ENCODE peak calls at places on chromosomes 5 and 9, in seven cellular contexts. One of them, this sample, is unnamed.

GRCh38 chr5:152202321-152202720 is 202.8 kb downstream of the NMUR2 start:
- DNase-seq in IMR-90: no peak
- DNase-seq in AG10803: no peak
- DNase-seq in dorsolateral prefrontal cortex: no peak
- DNase-seq in K562: no peak
- DNase-seq in A549: no peak
- DNase-seq in fibroblast of pulmonary artery: no peak
- DNase-seq in this sample: no peak

GRCh38 chr9:91694081-91694870 is 255.8 kb downstream of the ROR2 start:
- DNase-seq in K562: no peak
- DNase-seq in IMR-90: no peak
- DNase-seq in AG10803: no peak
- DNase-seq in fibroblast of pulmonary artery: no peak
- DNase-seq in dorsolateral prefrontal cortex: no peak
- DNase-seq in A549: no peak
- DNase-seq in this sample: no peak

GRCh38 chr9:127955294-127956015 is 17.8 kb upstream of the DPM2 start:
- DNase-seq in IMR-90: peak; percentile 43
- DNase-seq in A549: peak; percentile 89
- DNase-seq in dorsolateral prefrontal cortex: no peak
- DNase-seq in fibroblast of pulmonary artery: no peak
- DNase-seq in K562: peak; percentile 85
- DNase-seq in AG10803: no peak
- DNase-seq in this sample: peak; percentile 83

GRCh38 chr5:14738050-14738449 is 73.5 kb downstream of the OTULIN start:
- DNase-seq in A549: no peak
- DNase-seq in dorsolateral prefrontal cortex: no peak
- DNase-seq in IMR-90: no peak
- DNase-seq in fibroblast of pulmonary artery: no peak
- DNase-seq in K562: no peak
- DNase-seq in AG10803: no peak
- DNase-seq in this sample: no peak

GRCh38 chr5:164501344-164501743 is 995.9 kb downstream of the MAT2B start:
- DNase-seq in IMR-90: no peak
- DNase-seq in A549: no peak
- DNase-seq in K562: no peak
- DNase-seq in fibroblast of pulmonary artery: no peak
- DNase-seq in AG10803: no peak
- DNase-seq in dorsolateral prefrontal cortex: no peak
- DNase-seq in this sample: no peak

GRCh38 chr5:50694027-50694590 is 27.7 kb downstream of the PARP8 start:
- DNase-seq in fibroblast of pulmonary artery: peak; percentile 8
- DNase-seq in IMR-90: no peak
- DNase-seq in AG10803: no peak
- DNase-seq in K562: no peak
- DNase-seq in A549: no peak
- DNase-seq in dorsolateral prefrontal cortex: no peak
- DNase-seq in this sample: no peak

GRCh38 chr9:87116492-87116891 is 169.2 kb upstream of the GAS1 start:
- DNase-seq in fibroblast of pulmonary artery: no peak
- DNase-seq in K562: peak; percentile 4
- DNase-seq in A549: no peak
- DNase-seq in IMR-90: no peak
- DNase-seq in dorsolateral prefrontal cortex: no peak
- DNase-seq in AG10803: no peak
- DNase-seq in this sample: no peak

GRCh38 chr9:123196124-123196523 is 72.3 kb downstream of the STRBP start:
- DNase-seq in K562: no peak
- DNase-seq in A549: no peak
- DNase-seq in fibroblast of pulmonary artery: no peak
- DNase-seq in IMR-90: no peak
- DNase-seq in dorsolateral prefrontal cortex: no peak
- DNase-seq in AG10803: no peak
- DNase-seq in this sample: no peak

GRCh38 chr5:156758012-156758791 is 91.9 kb upstream of the PPP1R2B start:
- DNase-seq in K562: no peak
- DNase-seq in A549: no peak
- DNase-seq in fibroblast of pulmonary artery: no peak
- DNase-seq in AG10803: no peak
- DNase-seq in dorsolateral prefrontal cortex: no peak
- DNase-seq in IMR-90: no peak
- DNase-seq in this sample: no peak

GRCh38 chr9:31807574-31808256 is 576.7 kb upstream of the ACO1 start:
- DNase-seq in AG10803: no peak
- DNase-seq in K562: peak; percentile 11
- DNase-seq in fibroblast of pulmonary artery: no peak
- DNase-seq in dorsolateral prefrontal cortex: no peak
- DNase-seq in IMR-90: no peak
- DNase-seq in A549: peak; percentile 22
- DNase-seq in this sample: no peak

GRCh38 chr5:32504923-32505596 is 60.5 kb upstream of the ZFR start:
- DNase-seq in fibroblast of pulmonary artery: peak; percentile 93
- DNase-seq in K562: peak; percentile 57
- DNase-seq in A549: no peak
- DNase-seq in dorsolateral prefrontal cortex: peak; percentile 45
- DNase-seq in IMR-90: peak; percentile 94
- DNase-seq in AG10803: peak; percentile 98
- DNase-seq in this sample: peak; percentile 53

GRCh38 chr9:93826209-93826608 is 128.9 kb downstream of the BARX1 start:
- DNase-seq in A549: peak; percentile 31
- DNase-seq in dorsolateral prefrontal cortex: no peak
- DNase-seq in IMR-90: no peak
- DNase-seq in K562: no peak
- DNase-seq in AG10803: no peak
- DNase-seq in fibroblast of pulmonary artery: no peak
- DNase-seq in this sample: peak; percentile 7

GRCh38 chr9:93825348-93826115 is 129.6 kb downstream of the BARX1 start:
- DNase-seq in A549: no peak
- DNase-seq in fibroblast of pulmonary artery: no peak
- DNase-seq in IMR-90: no peak
- DNase-seq in dorsolateral prefrontal cortex: no peak
- DNase-seq in AG10803: no peak
- DNase-seq in K562: peak; percentile 3
- DNase-seq in this sample: no peak

GRCh38 chr9:93828331-93829097 is 126.6 kb downstream of the BARX1 start:
- DNase-seq in AG10803: no peak
- DNase-seq in A549: no peak
- DNase-seq in IMR-90: no peak
- DNase-seq in fibroblast of pulmonary artery: no peak
- DNase-seq in dorsolateral prefrontal cortex: no peak
- DNase-seq in K562: no peak
- DNase-seq in this sample: peak; percentile 6

GRCh38 chr9:93827545-93828330 is 127.4 kb downstream of the BARX1 start:
- DNase-seq in dorsolateral prefrontal cortex: peak; percentile 38
- DNase-seq in fibroblast of pulmonary artery: peak; percentile 47
- DNase-seq in K562: peak; percentile 89
- DNase-seq in A549: peak; percentile 62
- DNase-seq in IMR-90: peak; percentile 28
- DNase-seq in AG10803: peak; percentile 43
- DNase-seq in this sample: peak; percentile 77

GRCh38 chr9:93826905-93827544 is 128.1 kb downstream of the BARX1 start:
- DNase-seq in K562: peak; percentile 5
- DNase-seq in AG10803: no peak
- DNase-seq in IMR-90: no peak
- DNase-seq in fibroblast of pulmonary artery: no peak
- DNase-seq in dorsolateral prefrontal cortex: no peak
- DNase-seq in A549: no peak
- DNase-seq in this sample: peak; percentile 7
- H3K4me3 ChIP-seq in K562: no peak overlapping the region
- H3K4me3 ChIP-seq in AG10803: no peak overlapping the region
- H3K4me3 ChIP-seq in IMR-90: no peak overlapping the region
- H3K4me3 ChIP-seq in fibroblast of pulmonary artery: no peak overlapping the region
- H3K4me3 ChIP-seq in dorsolateral prefrontal cortex: peak overlapping the region; percentile 62
- H3K4me3 ChIP-seq in A549: no peak overlapping the region
- H3K4me3 ChIP-seq in this sample: no peak overlapping the region

GRCh38 chr9:132557768-132558167 is 24.6 kb upstream of the BARHL1 start:
- DNase-seq in IMR-90: no peak
- DNase-seq in AG10803: no peak
- DNase-seq in A549: no peak
- DNase-seq in K562: no peak
- DNase-seq in dorsolateral prefrontal cortex: no peak
- DNase-seq in fibroblast of pulmonary artery: no peak
- DNase-seq in this sample: no peak

GRCh38 chr9:132559711-132560110 is 22.7 kb upstream of the BARHL1 start:
- DNase-seq in AG10803: no peak
- DNase-seq in IMR-90: no peak
- DNase-seq in A549: no peak
- DNase-seq in K562: no peak
- DNase-seq in dorsolateral prefrontal cortex: no peak
- DNase-seq in fibroblast of pulmonary artery: no peak
- DNase-seq in this sample: no peak

GRCh38 chr9:132562313-132562588 is 20.2 kb upstream of the BARHL1 start:
- DNase-seq in fibroblast of pulmonary artery: no peak
- DNase-seq in IMR-90: no peak
- DNase-seq in K562: no peak
- DNase-seq in dorsolateral prefrontal cortex: no peak
- DNase-seq in AG10803: no peak
- DNase-seq in A549: no peak
- DNase-seq in this sample: no peak

GRCh38 chr9:132557159-132557558 is 25.2 kb upstream of the BARHL1 start:
- DNase-seq in dorsolateral prefrontal cortex: no peak
- DNase-seq in fibroblast of pulmonary artery: no peak
- DNase-seq in K562: no peak
- DNase-seq in IMR-90: no peak
- DNase-seq in AG10803: no peak
- DNase-seq in A549: no peak
- DNase-seq in this sample: no peak

DNA sequence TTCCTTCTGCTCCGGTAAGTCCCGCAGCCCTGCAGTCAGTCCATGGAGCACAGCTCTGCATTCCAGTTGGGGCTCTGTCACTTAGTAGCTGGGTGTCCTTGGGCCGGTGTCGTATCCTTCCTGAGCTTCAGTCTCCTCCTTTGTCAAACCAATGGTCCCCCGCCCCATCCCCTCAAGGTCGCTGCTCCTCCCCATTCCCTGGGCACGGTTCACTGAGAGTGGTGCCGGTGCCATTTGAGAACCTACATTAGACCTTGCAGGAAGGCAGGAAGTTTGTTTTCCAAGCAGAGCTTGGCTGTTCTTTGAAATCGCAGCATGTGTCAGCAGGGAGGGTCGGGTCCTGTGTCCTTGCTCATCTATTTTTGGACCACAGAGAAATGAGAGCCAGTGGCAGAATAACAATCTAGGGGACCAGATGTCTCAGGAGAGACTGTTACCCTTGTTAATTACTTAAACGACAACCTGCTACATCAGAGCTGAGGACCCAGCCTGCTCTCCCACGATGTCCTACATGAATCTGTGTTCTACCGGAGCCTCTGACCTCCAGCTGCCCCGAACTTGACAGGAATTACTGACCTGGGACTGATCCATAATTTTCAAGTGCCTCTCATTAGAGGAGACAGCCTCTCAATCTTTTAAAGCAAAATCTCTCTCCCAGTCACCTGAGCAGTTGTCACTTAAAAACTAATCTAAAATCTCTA is 21.7 kb upstream of the BARHL1 start:
- DNase-seq in dorsolateral prefrontal cortex: no peak
- DNase-seq in fibroblast of pulmonary artery: no peak
- DNase-seq in K562: no peak
- DNase-seq in AG10803: no peak
- DNase-seq in IMR-90: no peak
- DNase-seq in A549: no peak
- DNase-seq in this sample: peak; percentile 90
- H3K4me3 ChIP-seq in dorsolateral prefrontal cortex: no peak overlapping the region
- H3K4me3 ChIP-seq in fibroblast of pulmonary artery: no peak overlapping the region
- H3K4me3 ChIP-seq in K562: no peak overlapping the region
- H3K4me3 ChIP-seq in AG10803: no peak overlapping the region
- H3K4me3 ChIP-seq in IMR-90: no peak overlapping the region
- H3K4me3 ChIP-seq in A549: no peak overlapping the region
- H3K4me3 ChIP-seq in this sample: peak overlapping the region; percentile 27

DNA sequence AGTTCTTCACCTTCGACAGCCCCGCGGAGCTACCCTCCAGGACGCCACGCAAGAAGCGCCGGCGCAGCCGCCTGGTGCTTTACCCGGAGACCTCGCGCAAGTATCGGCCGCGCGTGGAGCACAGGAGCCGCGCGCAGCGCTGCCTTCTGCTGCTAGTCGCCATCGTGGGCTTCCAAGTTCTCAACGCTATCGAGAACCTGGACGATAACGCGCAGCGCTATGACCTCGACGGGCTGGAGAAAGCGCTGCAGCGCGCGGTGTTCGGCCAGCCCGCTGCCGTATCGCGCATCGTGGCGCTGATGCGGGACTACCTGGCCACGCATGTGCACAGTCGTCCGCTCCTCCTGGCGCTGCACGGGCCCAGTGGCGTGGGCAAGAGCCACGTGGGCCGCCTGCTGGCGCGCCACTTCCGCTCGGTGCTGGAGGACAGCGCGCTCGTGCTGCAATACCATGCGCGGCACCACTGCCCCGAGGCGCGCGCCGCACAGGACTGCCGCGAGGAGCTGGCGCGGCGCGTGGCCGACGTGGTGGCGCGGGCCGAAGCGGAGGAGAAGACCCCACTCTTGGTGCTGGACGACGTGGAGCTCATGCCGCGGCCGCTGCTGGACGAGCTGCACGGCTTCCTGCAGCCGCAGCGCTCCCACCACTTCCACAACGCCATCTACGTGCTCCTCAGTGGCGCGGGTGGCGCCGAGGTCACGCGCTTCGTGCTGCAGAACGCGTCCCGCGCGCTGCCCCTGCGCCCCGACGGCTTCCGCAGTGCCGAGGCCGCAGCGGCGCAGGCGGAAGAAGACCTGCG is 1.6 kb downstream of the TOR4A start:
- DNase-seq in dorsolateral prefrontal cortex: no peak
- DNase-seq in IMR-90: no peak
- DNase-seq in fibroblast of pulmonary artery: no peak
- DNase-seq in A549: no peak
- DNase-seq in K562: no peak
- DNase-seq in AG10803: no peak
- DNase-seq in this sample: no peak
- H3K4me3 ChIP-seq in dorsolateral prefrontal cortex: no peak overlapping the region
- H3K4me3 ChIP-seq in IMR-90: peak overlapping the region; percentile 80
- H3K4me3 ChIP-seq in fibroblast of pulmonary artery: peak overlapping the region; percentile 72
- H3K4me3 ChIP-seq in A549: peak overlapping the region; percentile 72
- H3K4me3 ChIP-seq in K562: peak overlapping the region; percentile 88
- H3K4me3 ChIP-seq in AG10803: peak overlapping the region; percentile 12
- H3K4me3 ChIP-seq in this sample: no peak overlapping the region

DNA sequence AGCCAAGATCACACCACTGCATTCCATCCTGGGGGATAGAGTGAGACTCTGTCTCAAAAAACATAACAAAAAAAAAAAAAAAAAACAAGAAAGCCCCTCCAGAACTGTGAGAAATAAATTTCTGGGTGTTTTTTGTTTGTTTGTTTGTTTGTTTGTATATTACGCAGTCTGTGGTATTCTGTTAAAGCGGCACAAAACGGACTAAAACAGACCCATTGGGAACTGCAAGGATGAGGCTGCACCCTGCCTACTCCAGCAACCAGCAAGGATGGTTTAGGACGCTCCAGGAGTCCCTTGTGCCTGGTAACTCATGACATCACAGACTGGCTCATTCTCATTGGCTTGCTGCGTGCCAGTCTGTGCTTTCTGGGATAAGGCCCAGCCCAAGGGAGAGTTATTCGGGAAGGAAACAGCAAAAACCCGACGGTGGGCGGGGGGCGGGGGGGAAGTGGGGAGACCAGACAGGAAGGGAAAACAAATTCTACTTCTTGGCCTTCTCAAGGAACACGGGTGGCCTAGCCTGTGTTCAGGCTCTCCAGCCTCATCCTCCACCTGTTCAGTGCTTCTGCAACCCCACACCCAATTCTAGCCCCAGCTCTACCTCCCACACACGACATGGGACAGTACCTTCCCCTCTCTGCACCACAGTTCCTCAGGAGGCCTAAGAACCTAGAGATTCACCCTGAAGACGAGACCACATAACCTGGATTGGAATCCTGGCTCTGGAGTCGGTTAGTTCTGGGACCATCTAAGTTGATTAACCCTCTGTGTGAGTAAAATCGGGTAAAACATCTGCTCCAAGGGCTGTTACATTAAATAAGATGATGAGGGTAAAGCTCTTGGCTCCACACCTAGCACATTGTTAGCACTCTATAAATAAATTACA is 2.8 kb downstream of the CD74 start:
- DNase-seq in AG10803: peak; percentile 85
- DNase-seq in dorsolateral prefrontal cortex: peak; percentile 87
- DNase-seq in IMR-90: peak; percentile 88
- DNase-seq in K562: peak; percentile 74
- DNase-seq in A549: peak; percentile 86
- DNase-seq in fibroblast of pulmonary artery: peak; percentile 87
- DNase-seq in this sample: peak; percentile 83
- H3K4me3 ChIP-seq in AG10803: no peak overlapping the region
- H3K4me3 ChIP-seq in dorsolateral prefrontal cortex: peak overlapping the region; percentile 59
- H3K4me3 ChIP-seq in IMR-90: no peak overlapping the region
- H3K4me3 ChIP-seq in K562: no peak overlapping the region
- H3K4me3 ChIP-seq in A549: no peak overlapping the region
- H3K4me3 ChIP-seq in fibroblast of pulmonary artery: no peak overlapping the region
- H3K4me3 ChIP-seq in this sample: peak overlapping the region; percentile 41

This sample was measured in WERI-Rb-1.